ENCODE peak calls at places on chromosomes 3 and 15, in six cellular contexts. D, U, V, B, K and J are unnamed samples.

GRCh38 chr3:157261000-157261399 is 101.1 kb upstream of the CCNL1 start:
- DNase-seq in U (no peak), D (no peak), B (no peak), V (no peak), K (no peak), J (no peak)

GRCh38 chr3:147887797-147888196 is 478.6 kb downstream of the ZIC1 start:
- DNase-seq in U (no peak), V (no peak), K (no peak), D (no peak), B (no peak), J (no peak)

GRCh38 chr3:189572249-189572648 is 58.9 kb upstream of the TP63 start:
- DNase-seq in V (no peak), B (no peak), D (no peak), U (no peak), K (no peak), J (peak)

GRCh38 chr15:70478251-70478990 is 284.9 kb downstream of the UACA start:
- DNase-seq in D (peak), B (peak), U (no peak), K (no peak), V (no peak), J (no peak)

GRCh38 chr3:38404286-38404685 is 49.4 kb upstream of the ACVR2B start:
- DNase-seq in K (no peak), U (no peak), D (no peak), V (no peak), B (no peak), J (peak)

GRCh38 chr3:69094467-69095205 is 9.9 kb downstream of the ARL6IP5 start:
- DNase-seq in B (no peak), K (no peak), D (no peak), V (no peak), U (no peak), J (no peak)

GRCh38 chr15:33392453-33392852 is 81.7 kb downstream of the RYR3 start:
- DNase-seq in K (peak), V (no peak), B (no peak), U (peak), D (no peak), J (no peak)

GRCh38 chr3:121330586-121330985 is 215.2 kb downstream of the POLQ start:
- DNase-seq in K (no peak), B (no peak), U (no peak), V (no peak), D (no peak), J (no peak)

GRCh38 chr3:53702776-53703175 is 143.4 kb downstream of the CHDH start:
- DNase-seq in D (no peak), U (no peak), V (no peak), K (no peak), B (no peak), J (no peak)

GRCh38 chr3:185728630-185729334 is 96.1 kb downstream of the IGF2BP2 start:
- DNase-seq in U (no peak), B (no peak), D (no peak), V (no peak), K (no peak), J (no peak)

GRCh38 chr15:29089731-29090616 is 179.6 kb downstream of the NSMCE3 start:
- DNase-seq in B (no peak), U (peak), V (no peak), K (peak), D (no peak), J (no peak)
- TF ChIP-seq EZH2phosphoT487 in B (no peak), U (no peak), V (no peak), K (no peak), D (no peak), J (no peak)

GRCh38 chr3:177916461-177916860 is 619.8 kb upstream of the KCNMB2 start:
- DNase-seq in D (no peak), B (no peak), U (no peak), V (no peak), K (no peak), J (no peak)

GRCh38 chr3:177917234-177917861 is 618.9 kb upstream of the KCNMB2 start:
- DNase-seq in U (no peak), B (no peak), V (no peak), K (no peak), D (no peak), J (no peak)

DNA sequence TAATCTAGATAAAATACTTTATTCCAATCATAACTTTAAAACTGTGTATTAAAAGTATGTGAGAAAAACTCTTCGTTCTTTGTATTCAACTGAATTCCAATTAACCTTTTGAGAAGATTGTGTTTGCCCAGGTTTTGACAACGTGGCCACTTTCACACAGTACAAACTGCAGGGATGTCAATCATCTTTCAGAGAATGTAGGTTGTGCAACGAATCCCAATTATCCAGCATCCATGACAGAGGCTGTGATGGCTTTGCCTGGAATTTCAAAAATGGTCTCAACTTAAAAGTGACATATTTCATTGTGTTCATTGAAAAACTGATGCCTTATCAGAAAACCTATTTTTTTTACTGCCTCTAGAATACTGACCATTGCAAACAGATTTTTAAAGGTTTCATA is 615.1 kb upstream of the KCNMB2 start:
- DNase-seq in U (no peak), V (no peak), K (no peak), D (no peak), B (no peak), J (no peak)
- H2AFZ ChIP-seq in U (no peak), V (no peak), K (no peak), D (no peak), B (no peak), J (no peak)

DNA sequence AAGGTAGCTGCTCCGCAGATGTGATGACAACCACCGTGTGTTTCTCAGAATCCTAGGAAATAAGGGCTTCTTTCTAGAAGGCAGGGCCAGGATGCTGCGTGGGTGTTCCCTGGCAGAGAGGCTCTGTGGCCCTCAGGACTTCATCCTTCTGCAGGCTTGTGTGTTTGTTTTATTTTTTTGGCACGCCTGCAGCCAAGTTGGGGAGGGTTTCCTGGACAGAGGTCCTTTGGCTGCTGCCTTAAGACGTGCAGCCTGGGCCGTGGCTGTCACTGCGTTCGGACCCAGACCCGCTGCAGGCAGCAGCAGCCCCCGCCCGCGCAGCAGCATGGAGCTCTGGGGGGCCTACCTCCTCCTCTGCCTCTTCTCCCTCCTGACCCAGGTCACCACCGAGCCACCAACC is at the start of gene CLEC3B:
- DNase-seq in U (no peak), K (no peak), D (no peak), B (no peak), V (no peak), J (peak)
- H3K4me3 ChIP-seq in U (no peak), K (no peak), D (no peak), B (no peak), V (no peak), J (no peak)

GRCh38 chr3:14923476-14923875 is 23.9 kb upstream of the NR2C2 start:
- DNase-seq in K (no peak), B (no peak), V (no peak), D (no peak), U (no peak), J (no peak)

GRCh38 chr3:14922863-14923262 is 24.5 kb upstream of the NR2C2 start:
- DNase-seq in K (no peak), V (no peak), U (no peak), D (no peak), B (no peak), J (no peak)

GRCh38 chr3:14920536-14920935 is 26.8 kb upstream of the NR2C2 start:
- DNase-seq in D (no peak), B (no peak), U (no peak), V (no peak), K (no peak), J (no peak)

GRCh38 chr3:14921034-14921616 is 26.3 kb upstream of the NR2C2 start:
- DNase-seq in K (peak), U (peak), B (peak), V (peak), D (peak), J (peak)

GRCh38 chr3:14921811-14922705 is 25.3 kb upstream of the NR2C2 start:
- DNase-seq in U (no peak), D (no peak), V (no peak), K (no peak), B (no peak), J (peak)
- TF ChIP-seq EZH2phosphoT487 in U (no peak), D (no peak), V (no peak), K (no peak), B (no peak), J (no peak)

GRCh38 chr3:84194032-84194431 is 764.8 kb upstream of the CADM2 start:
- DNase-seq in K (no peak), D (no peak), V (no peak), U (no peak), B (no peak), J (peak)
- H2AFZ ChIP-seq in K (no peak), D (no peak), V (no peak), U (no peak), B (no peak), J (peak)